ENCODE peak calls at places on chromosomes 4 and X, in four cellular contexts. L is HepG2, D is SK-N-SH, T is K562. R is an unnamed sample.

GRCh38 chr4:149370002-149370401 is 445.6 kb downstream of the IQCM start:
- DNase-seq in L (peak), D (no peak), T (no peak), R (no peak)

GRCh38 chr4:114698256-114698655 is 99.6 kb downstream of the UGT8 start:
- DNase-seq in L (no peak), D (no peak), T (no peak), R (no peak)

GRCh38 chr4:5465956-5466355 is 242.4 kb downstream of the EVC2 start:
- DNase-seq in L (no peak), D (no peak), T (no peak), R (no peak)

GRCh38 chrX:71953946-71954345 is 43.3 kb downstream of the NHSL2 start:
- DNase-seq in L (no peak), D (peak), T (no peak), R (no peak)

GRCh38 chr4:138445098-138445497 is 202.9 kb upstream of the SLC7A11 start:
- DNase-seq in L (no peak), D (no peak), T (no peak), R (no peak)

GRCh38 chr4:128322986-128323385 is 35.4 kb upstream of the PGRMC2 start:
- DNase-seq in L (peak), D (no peak), T (no peak), R (no peak)

GRCh38 chr4:138053601-138054322 is 188.4 kb downstream of the SLC7A11 start:
- DNase-seq in L (no peak), D (peak), T (no peak), R (no peak)

GRCh38 chr4:5460106-5460801 is 248.1 kb downstream of the EVC2 start:
- DNase-seq in L (peak), D (peak), T (peak), R (no peak)

GRCh38 chrX:118189628-118190027 is 73.0 kb upstream of the KLHL13 start:
- DNase-seq in L (no peak), D (peak), T (no peak), R (no peak)

GRCh38 chr4:188822698-188823097 is 683.5 kb downstream of the TRIML1 start:
- DNase-seq in L (no peak), D (no peak), T (no peak), R (no peak)
- TF ChIP-seq GABPA in L (no peak), D (no peak), T (no peak), R (no peak)

GRCh38 chrX:10108288-10108687 is 48.5 kb upstream of the CLCN4 start:
- DNase-seq in L (no peak), D (no peak), T (no peak), R (no peak)
- TF ChIP-seq REST in L (no peak), D (no peak), T (no peak), R (no peak)

GRCh38 chr4:7217453-7218310 is 25.3 kb downstream of the SORCS2 start:
- DNase-seq in L (no peak), D (no peak), T (no peak), R (no peak)

GRCh38 chr4:7214359-7214758 is 22.0 kb downstream of the SORCS2 start:
- DNase-seq in L (no peak), D (no peak), T (no peak), R (no peak)

GRCh38 chr4:7222521-7222920 is 30.2 kb downstream of the SORCS2 start:
- DNase-seq in L (no peak), D (no peak), T (no peak), R (no peak)

GRCh38 chr4:7217039-7217438 is 24.7 kb downstream of the SORCS2 start:
- DNase-seq in L (no peak), D (no peak), T (no peak), R (no peak)

DNA sequence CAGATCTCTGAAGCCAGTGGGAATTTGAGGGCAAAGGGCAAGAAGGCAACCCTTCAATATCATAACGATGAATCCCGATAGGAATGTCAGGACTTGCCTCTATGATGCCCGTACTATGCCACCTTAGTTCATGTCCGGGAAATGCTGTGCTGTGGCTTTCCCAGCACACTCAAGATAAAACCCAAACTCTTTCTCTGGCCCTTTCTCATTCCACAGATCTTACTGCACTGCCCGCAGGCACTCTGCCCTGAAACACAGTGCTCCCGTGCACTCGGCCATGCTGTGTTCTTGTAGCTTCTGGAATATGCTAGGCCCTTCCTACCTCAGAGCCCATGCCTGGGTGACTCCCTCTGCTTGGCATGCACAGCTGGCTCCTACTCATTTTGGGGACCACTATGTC is 26.3 kb downstream of the SORCS2 start:
- DNase-seq in L (no peak), D (no peak), T (no peak), R (no peak)
- TF ChIP-seq GABPA in L (no peak), D (no peak), T (no peak), R (no peak)

GRCh38 chrX:38216642-38217041 is 4.0 kb downstream of the SRPX start:
- DNase-seq in L (no peak), D (no peak), T (no peak), R (no peak)

GRCh38 chrX:38224160-38224559 is 3.5 kb upstream of the SRPX start:
- DNase-seq in L (no peak), D (no peak), T (no peak), R (no peak)

GRCh38 chrX:38220936-38221386 is 290 bp upstream of the SRPX start:
- DNase-seq in L (no peak), D (no peak), T (no peak), R (no peak)

GRCh38 chrX:38221391-38221929 is 789 bp upstream of the SRPX start:
- DNase-seq in L (no peak), D (no peak), T (no peak), R (no peak)

GRCh38 chrX:38220024-38220935 is at the start of gene SRPX:
- DNase-seq in L (no peak), D (peak), T (peak), R (peak)
- TF ChIP-seq REST in L (no peak), D (no peak), T (no peak), R (no peak)

DNA sequence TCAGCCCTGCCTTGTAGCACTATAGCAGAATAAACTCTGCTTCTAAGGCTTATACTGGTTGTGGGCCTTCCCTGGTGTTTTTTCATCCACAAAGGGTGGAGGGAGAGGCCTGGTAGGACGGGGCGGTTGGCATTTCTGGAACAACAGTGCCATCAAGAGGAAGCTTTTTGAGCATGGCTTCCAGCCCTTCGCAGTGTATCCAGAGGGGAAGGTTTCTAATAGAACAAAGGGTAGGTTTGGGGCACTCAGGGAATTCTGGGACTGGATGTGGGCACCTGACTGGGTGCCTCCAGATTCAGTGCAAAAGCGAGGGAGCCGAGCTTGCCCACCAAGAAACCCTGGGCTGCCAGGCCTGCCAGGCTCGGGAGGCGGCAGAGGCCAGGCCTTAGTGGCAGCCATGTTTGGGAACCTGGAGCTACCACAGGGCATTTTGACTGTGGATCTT is 229.6 kb upstream of the AGTR2 start:
- DNase-seq in L (peak), D (peak), T (peak), R (no peak)
- TF ChIP-seq GABPA in L (no peak), D (no peak), T (no peak), R (no peak)

DNA sequence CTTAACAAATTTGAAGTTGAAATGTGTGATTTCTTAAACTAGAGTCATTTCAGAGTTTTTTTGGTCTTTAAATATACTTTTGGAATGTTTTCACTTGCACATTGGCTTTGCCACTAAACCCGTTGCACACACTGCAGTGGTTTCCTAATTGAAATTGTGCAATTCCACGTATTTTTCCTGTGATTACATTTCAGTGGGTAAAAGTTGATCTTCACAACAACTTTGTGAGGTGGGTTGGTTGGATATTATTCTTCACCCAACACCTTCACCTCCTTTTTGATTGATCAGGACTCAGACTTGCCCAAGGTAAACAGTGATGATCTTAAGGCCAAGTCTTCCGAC is 13.6 kb downstream of the SEPTIN11 start:
- DNase-seq in L (no peak), D (no peak), T (no peak), R (no peak)
- TF ChIP-seq REST in L (no peak), D (no peak), T (no peak), R (no peak)

GRCh38 chr4:27518876-27519275 is 658.2 kb downstream of the STIM2 start:
- DNase-seq in L (no peak), D (no peak), T (no peak), R (no peak)

GRCh38 chr4:27515140-27515539 is 654.5 kb downstream of the STIM2 start:
- DNase-seq in L (no peak), D (no peak), T (peak), R (no peak)

GRCh38 chr4:27514711-27515110 is 654.1 kb downstream of the STIM2 start:
- DNase-seq in L (no peak), D (no peak), T (no peak), R (no peak)
- TF ChIP-seq GABPA in L (no peak), D (no peak), T (no peak), R (no peak)